ENCODE peak calls at places on chromosomes 13 and 19, in six cellular contexts. O is NCI-H1694 treated with DMSO at 0.1 percent for 48 hours; V is LHCN-M2; U is effector memory CD4-positive, alpha-beta T cell; J is GM23338; X is left lung. Z is an unnamed sample.

GRCh38 chr13:41610426-41610825 is 153.1 kb downstream of the RGCC start:
- DNase-seq in X (peak; percentile 77), O (no peak), V (peak; percentile 68), J (no peak), U (no peak), Z (no peak)

GRCh38 chr19:54191671-54192453 is 754 bp downstream of the TSEN34 start:
- DNase-seq in O (no peak), J (no peak), U (no peak), V (peak; percentile 16), X (peak; percentile 81), Z (peak; percentile 34)

GRCh38 chr13:106383791-106384190 is 151.7 kb downstream of the EFNB2 start:
- DNase-seq in V (no peak), U (no peak), X (no peak), O (no peak), J (no peak), Z (no peak)

GRCh38 chr19:32702010-32702409 is 10.4 kb downstream of the NUDT19 start:
- DNase-seq in U (no peak), O (no peak), X (no peak), J (peak; percentile 30), V (no peak), Z (no peak)

GRCh38 chr19:13881692-13882418 is 4.9 kb downstream of the NANOS3 start:
- DNase-seq in X (no peak), V (no peak), U (no peak), J (peak; percentile 21), O (no peak), Z (no peak)

GRCh38 chr13:95604534-95604915 is 40.0 kb downstream of the DZIP1 start:
- DNase-seq in J (no peak), O (no peak), U (no peak), V (no peak), X (no peak), Z (no peak)

GRCh38 chr19:13095393-13095784 is 7.3 kb downstream of the LYL1 start:
- DNase-seq in V (no peak), X (peak; percentile 88), O (no peak), J (peak; percentile 85), U (no peak), Z (peak; percentile 46)

GRCh38 chr19:42316223-42317211 is 3.4 kb downstream of the TMEM145 start:
- DNase-seq in X (peak; percentile 86), O (peak; percentile 22), V (peak; percentile 56), J (no peak), U (no peak), Z (no peak)

GRCh38 chr13:39405107-39405506 is 197.9 kb downstream of the LHFPL6 start:
- DNase-seq in J (no peak), V (no peak), O (no peak), X (no peak), U (no peak), Z (no peak)

GRCh38 chr19:54704928-54705327 is 19.3 kb upstream of the KIR3DL3 start:
- DNase-seq in U (no peak), O (no peak), J (no peak), X (no peak), V (no peak), Z (no peak)

GRCh38 chr19:5624154-5624663 is 1.3 kb downstream of the SAFB start:
- DNase-seq in O (no peak), X (no peak), U (no peak), J (peak; percentile 52), V (no peak), Z (peak; percentile 68)

GRCh38 chr13:113912596-113912995 is 48.7 kb upstream of the GAS6 start:
- DNase-seq in J (no peak), X (no peak), U (no peak), O (no peak), V (peak; percentile 56), Z (no peak)

GRCh38 chr19:17860331-17860992 is 752 bp downstream of the RPL18A start:
- DNase-seq in O (no peak), J (no peak), U (no peak), X (no peak), V (no peak), Z (no peak)

GRCh38 chr19:33005440-33005839 is 33.4 kb downstream of the FAAP24 start:
- DNase-seq in X (no peak), V (no peak), O (no peak), U (no peak), J (peak; percentile 29), Z (no peak)

GRCh38 chr13:88627071-88627470 is 955.9 kb downstream of the SLITRK5 start:
- DNase-seq in X (no peak), J (no peak), V (no peak), U (no peak), O (no peak), Z (no peak)

GRCh38 chr19:7373862-7374261 is 25.1 kb downstream of the ARHGEF18 start:
- DNase-seq in O (no peak), V (no peak), X (no peak), J (no peak), U (no peak), Z (no peak)

GRCh38 chr19:10655457-10656312 is 1.5 kb downstream of the ILF3 start:
- DNase-seq in X (no peak), V (peak; percentile 51), O (peak; percentile 21), J (peak; percentile 40), U (no peak), Z (peak; percentile 33)

GRCh38 chr19:44875666-44876418 is 15.2 kb upstream of the TOMM40 start:
- DNase-seq in X (no peak), O (no peak), U (no peak), V (peak; percentile 59), J (no peak), Z (peak; percentile 56)

GRCh38 chr19:1237027-1237659 is 662 bp downstream of the CBARP start:
- DNase-seq in O (no peak), X (no peak), J (no peak), U (no peak), V (no peak), Z (no peak)

GRCh38 chr19:40217027-40217810 is 965 bp downstream of the TTC9B start:
- DNase-seq in V (no peak), X (peak; percentile 88), J (peak; percentile 83), O (peak; percentile 6), U (no peak), Z (peak; percentile 76)

GRCh38 chr19:56383826-56384605 is 9.3 kb downstream of the ZNF582 start:
- DNase-seq in J (peak; percentile 33), U (no peak), V (no peak), O (no peak), X (no peak), Z (no peak)

GRCh38 chr13:113153810-113154748 is 4.4 kb upstream of the PROZ start:
- DNase-seq in X (peak; percentile 93), V (peak; percentile 60), O (peak; percentile 46), J (peak; percentile 64), U (peak; percentile 73), Z (peak; percentile 79)

GRCh38 chr13:26500618-26501320 is 56.7 kb upstream of the WASF3 start:
- DNase-seq in U (no peak), O (no peak), V (no peak), J (no peak), X (no peak), Z (no peak)

GRCh38 chr19:38735257-38735686 is 9.0 kb downstream of the CAPN12 start:
- DNase-seq in V (no peak), X (no peak), O (no peak), U (peak; percentile 50), J (peak; percentile 84), Z (peak; percentile 76)

GRCh38 chr19:11606484-11606883 is 9.2 kb downstream of the ZNF627 start:
- DNase-seq in V (no peak), O (no peak), J (no peak), X (no peak), U (no peak), Z (no peak)

GRCh38 chr13:113800576-113800926 is 41.5 kb downstream of the TMEM255B start:
- DNase-seq in U (no peak), O (no peak), J (no peak), X (peak; percentile 74), V (no peak), Z (no peak)

GRCh38 chr13:110801044-110801443 is 87.5 kb downstream of the ING1 start:
- DNase-seq in U (no peak), O (no peak), V (peak; percentile 7), X (no peak), J (no peak), Z (no peak)

GRCh38 chr13:51444922-51445321 is 7.9 kb downstream of the INTS6 start:
- DNase-seq in U (no peak), J (peak; percentile 52), X (no peak), V (peak; percentile 56), O (peak; percentile 9), Z (no peak)

GRCh38 chr19:30222428-30222873 is 149.7 kb upstream of the ZNF536 start:
- DNase-seq in X (peak; percentile 81), U (no peak), O (no peak), J (peak; percentile 57), V (no peak), Z (no peak)

GRCh38 chr19:52492201-52492960 is 35.1 kb upstream of the ZNF808 start:
- DNase-seq in V (no peak), X (peak; percentile 77), J (peak; percentile 97), U (no peak), O (no peak), Z (peak; percentile 6)

GRCh38 chr19:2167896-2168618 is 4.3 kb downstream of the DOT1L start:
- DNase-seq in V (peak; percentile 70), J (no peak), O (no peak), U (no peak), X (peak; percentile 89), Z (peak; percentile 61)

GRCh38 chr13:22082030-22082429 is 411.2 kb downstream of the FGF9 start:
- DNase-seq in U (no peak), O (no peak), J (no peak), V (no peak), X (no peak), Z (no peak)

GRCh38 chr19:19297759-19298158 is 22.6 kb downstream of the SUGP1 start:
- DNase-seq in O (no peak), X (no peak), V (no peak), U (no peak), J (no peak), Z (no peak)

GRCh38 chr19:3543150-3544053 is 4.4 kb downstream of the TEKTIP1 start:
- DNase-seq in O (no peak), U (no peak), X (no peak), V (no peak), J (no peak), Z (no peak)

GRCh38 chr13:30805603-30806011 is 70.3 kb downstream of the ALOX5AP start:
- DNase-seq in O (no peak), U (no peak), X (no peak), V (no peak), J (peak; percentile 29), Z (no peak)

GRCh38 chr13:98206946-98207345 is 29.9 kb upstream of the RNF113B start:
- DNase-seq in U (no peak), O (no peak), J (no peak), V (peak; percentile 84), X (no peak), Z (no peak)

GRCh38 chr19:58544591-58545285 is 874 bp downstream of the TRIM28 start:
- DNase-seq in V (peak; percentile 43), X (no peak), U (peak; percentile 68), J (peak; percentile 49), O (no peak), Z (no peak)

GRCh38 chr19:47813304-47813994 is 8.3 kb upstream of the CRX start:
- DNase-seq in X (peak; percentile 95), U (peak; percentile 60), O (peak; percentile 36), J (peak; percentile 93), V (peak; percentile 46), Z (peak; percentile 88)

GRCh38 chr13:106063591-106064308 is 471.7 kb downstream of the EFNB2 start:
- DNase-seq in X (no peak), J (no peak), U (no peak), V (peak; percentile 88), O (no peak), Z (no peak)

GRCh38 chr13:110118106-110118505 is 188.9 kb downstream of the COL4A1 start:
- DNase-seq in O (no peak), V (no peak), U (no peak), X (no peak), J (no peak), Z (no peak)